ENCODE peak calls at places on chromosomes 12 and 14, in ten cellular contexts. C, T, L, A, R, Q, Y, E, K and O are unnamed samples. For H3K4me1 and H3K36me3, the result is how much of the 10 kb centered on the place peaks cover.

GRCh38 chr12:31853977-31854376 is 105.2 kb upstream of the RESF1 start:
- DNase-seq in C (no peak), T (no peak), L (no peak), A (no peak), R (no peak), Q (no peak), Y (no peak), E (no peak), K (no peak), O (no peak)

GRCh38 chr14:79730911-79731310 is 480.4 kb downstream of the DIO2 start:
- DNase-seq in C (no peak), T (no peak), L (no peak), A (no peak), R (no peak), Q (no peak), Y (no peak), E (peak), K (no peak), O (no peak)

GRCh38 chr14:89000007-89000942 is 175.8 kb downstream of the TTC8 start:
- DNase-seq in C (peak), T (no peak), L (peak), A (peak), R (peak), Q (peak), Y (peak), E (no peak), K (peak), O (no peak)

GRCh38 chr12:3928538-3929220 is 55.5 kb upstream of the PARP11 start:
- DNase-seq in C (no peak), T (no peak), L (no peak), A (no peak), R (no peak), Q (no peak), Y (no peak), E (no peak), K (no peak), O (no peak)

GRCh38 chr14:42532194-42532593 is 925.5 kb downstream of the LRFN5 start:
- DNase-seq in C (no peak), T (no peak), L (no peak), A (no peak), R (no peak), Q (no peak), Y (no peak), E (no peak), K (no peak), O (no peak)

GRCh38 chr14:29463727-29464370 is 463.8 kb downstream of the PRKD1 start:
- DNase-seq in C (no peak), T (no peak), L (no peak), A (no peak), R (no peak), Q (no peak), Y (no peak), E (no peak), K (no peak), O (no peak)

GRCh38 chr12:96810057-96810456 is 97.0 kb upstream of the NEDD1 start:
- DNase-seq in C (no peak), T (no peak), L (no peak), A (no peak), R (no peak), Q (no peak), Y (no peak), E (peak), K (no peak), O (no peak)

GRCh38 chr12:101642115-101643067 is 47.6 kb downstream of the MYBPC1 start:
- DNase-seq in C (peak), T (no peak), L (no peak), A (peak), R (no peak), Q (peak), Y (peak), E (no peak), K (no peak), O (no peak)

GRCh38 chr12:1809606-1810140 is 10.7 kb upstream of the LRTM2 start:
- DNase-seq in C (no peak), T (no peak), L (no peak), A (no peak), R (no peak), Q (no peak), Y (peak), E (no peak), K (no peak), O (no peak)

GRCh38 chr12:93173178-93173957 is 204.4 kb upstream of the NUDT4 start:
- DNase-seq in C (no peak), T (no peak), L (no peak), A (no peak), R (no peak), Q (no peak), Y (no peak), E (no peak), K (no peak), O (no peak)

GRCh38 chr14:89615421-89615820 is 198.4 kb upstream of the FOXN3 start:
- DNase-seq in C (no peak), T (no peak), L (no peak), A (no peak), R (no peak), Q (no peak), Y (no peak), E (no peak), K (no peak), O (peak)

GRCh38 chr12:27828196-27828595 is 48.2 kb upstream of the MANSC4 start:
- DNase-seq in C (no peak), T (no peak), L (no peak), A (no peak), R (no peak), Q (no peak), Y (no peak), E (no peak), K (no peak), O (no peak)

GRCh38 chr14:64266206-64266605 is 28.0 kb downstream of the ESR2 start:
- DNase-seq in C (no peak), T (no peak), L (no peak), A (no peak), R (no peak), Q (no peak), Y (no peak), E (peak), K (no peak), O (peak)

GRCh38 chr12:3747976-3748619 is 4.8 kb downstream of the CRACR2A start:
- DNase-seq in C (no peak), T (no peak), L (no peak), A (peak), R (no peak), Q (no peak), Y (no peak), E (no peak), K (no peak), O (no peak)

GRCh38 chr12:31585271-31585670 is 5.7 kb downstream of the DENND5B start:
- DNase-seq in C (no peak), T (no peak), L (no peak), A (no peak), R (no peak), Q (no peak), Y (no peak), E (no peak), K (no peak), O (no peak)

GRCh38 chr12:129901256-129901655 is 2.6 kb downstream of the TMEM132D start:
- DNase-seq in C (no peak), T (no peak), L (no peak), A (no peak), R (no peak), Q (no peak), Y (no peak), E (no peak), K (no peak), O (no peak)

GRCh38 chr12:112418596-112419268 is at the start of gene PTPN11:
- DNase-seq in C (peak), T (peak), L (peak), A (peak), R (peak), Q (peak), Y (peak), E (peak), K (peak), O (peak)
- H3K4me1 ChIP-seq in C (half or more), T (under half), L (half or more), A (under half), R (under half), Q (under half), Y (under half), E (under half), K (under half), O (under half)

DNA sequence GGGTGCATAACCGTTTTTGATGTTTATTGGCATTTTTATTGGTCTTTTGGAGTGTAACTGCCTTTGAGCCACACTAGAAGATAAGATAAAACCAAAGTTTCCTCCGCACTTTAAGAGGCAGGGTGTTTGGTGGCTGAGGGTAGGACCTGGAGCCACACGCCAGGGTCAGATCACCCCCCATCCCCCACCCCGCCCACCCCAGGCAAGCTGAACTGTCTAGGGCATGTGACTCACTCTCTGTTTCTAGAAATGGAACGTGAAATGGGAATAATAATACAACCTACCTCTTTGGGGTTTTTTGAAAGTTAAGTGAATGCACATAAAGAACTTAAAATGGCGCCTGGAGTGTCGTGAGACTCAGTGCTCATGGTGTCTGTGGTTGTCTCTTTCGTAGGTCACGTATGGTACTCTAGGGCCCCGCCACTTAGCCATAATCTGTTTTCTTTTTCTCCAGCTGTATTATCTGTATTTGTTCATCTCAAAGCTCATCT is 56.0 kb downstream of the PPP2R5C start:
- DNase-seq in C (no peak), T (no peak), L (no peak), A (no peak), R (no peak), Q (no peak), Y (no peak), E (no peak), K (no peak), O (no peak)
- H3K36me3 ChIP-seq in C (under half), T (under half), L (under half), A (under half), R (under half), Q (under half), Y (under half), E (under half), K (under half), O (half or more)

DNA sequence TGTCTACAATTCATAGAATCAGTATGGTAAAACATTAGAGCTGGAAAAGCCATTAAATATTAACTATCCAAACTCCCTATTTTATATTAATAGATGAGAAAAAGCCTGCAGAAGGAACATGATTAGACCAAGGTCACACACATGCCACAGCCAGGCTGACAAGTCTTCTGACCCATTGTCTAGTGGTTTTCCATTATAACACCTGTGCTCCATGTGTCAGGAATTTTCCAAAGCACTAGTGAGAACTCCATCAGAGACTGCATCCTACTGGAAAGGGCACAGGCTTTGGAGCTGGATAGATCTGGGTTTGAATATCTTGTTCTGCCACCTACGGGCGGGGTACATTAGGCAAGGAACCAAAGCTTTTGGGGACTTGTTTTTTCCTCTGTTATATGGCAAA is 325.5 kb downstream of the RAD51B start:
- DNase-seq in C (peak), T (no peak), L (no peak), A (no peak), R (no peak), Q (no peak), Y (no peak), E (no peak), K (no peak), O (no peak)
- H3K4me1 ChIP-seq in C (half or more), T (under half), L (half or more), A (under half), R (half or more), Q (under half), Y (half or more), E (under half), K (half or more), O (under half)

GRCh38 chr12:49325606-49326005 is 2.6 kb downstream of the TROAP start:
- DNase-seq in C (no peak), T (no peak), L (no peak), A (no peak), R (no peak), Q (no peak), Y (no peak), E (no peak), K (no peak), O (no peak)
- H3K36me3 ChIP-seq in C (under half), T (under half), L (under half), A (under half), R (under half), Q (half or more), Y (under half), E (under half), K (under half), O (half or more)

DNA sequence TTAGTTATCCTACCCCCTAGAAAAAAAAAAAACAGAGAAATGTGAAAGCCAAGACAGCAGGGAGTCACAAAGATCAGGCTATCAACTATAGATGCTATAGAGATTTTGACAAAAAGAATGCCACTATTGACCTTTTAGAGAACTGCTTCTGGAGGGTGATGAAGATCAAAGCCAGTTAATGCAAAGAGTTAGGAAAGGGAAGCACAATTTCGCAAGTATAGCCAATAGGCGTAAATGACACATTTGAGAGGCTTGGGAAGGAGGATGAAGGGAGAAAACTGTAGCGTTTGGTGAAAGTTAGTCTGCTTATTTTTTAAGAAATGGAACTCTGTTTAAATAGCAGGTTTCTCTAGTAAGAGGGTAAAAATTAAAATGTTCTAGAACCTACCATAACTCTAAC is 190.7 kb downstream of the DUSP6 start:
- DNase-seq in C (no peak), T (no peak), L (no peak), A (no peak), R (no peak), Q (no peak), Y (no peak), E (no peak), K (no peak), O (no peak)
- H3K4me1 ChIP-seq in C (under half), T (under half), L (half or more), A (under half), R (under half), Q (under half), Y (under half), E (under half), K (under half), O (under half)

GRCh38 chr14:24155100-24155499 is 6.0 kb upstream of the IRF9 start:
- DNase-seq in C (no peak), T (no peak), L (no peak), A (no peak), R (no peak), Q (no peak), Y (no peak), E (no peak), K (no peak), O (no peak)
- H3K36me3 ChIP-seq in C (under half), T (half or more), L (half or more), A (half or more), R (half or more), Q (half or more), Y (half or more), E (under half), K (under half), O (half or more)

GRCh38 chr14:95522116-95522515 is 5.7 kb upstream of the SYNE3 start:
- DNase-seq in C (no peak), T (no peak), L (peak), A (no peak), R (no peak), Q (no peak), Y (no peak), E (no peak), K (no peak), O (no peak)
- H3K4me1 ChIP-seq in C (under half), T (half or more), L (half or more), A (under half), R (under half), Q (under half), Y (half or more), E (under half), K (under half), O (half or more)

GRCh38 chr14:55059333-55059732 is 7.9 kb downstream of the MAPK1IP1L start:
- DNase-seq in C (no peak), T (no peak), L (no peak), A (no peak), R (no peak), Q (no peak), Y (no peak), E (no peak), K (no peak), O (no peak)
- H3K36me3 ChIP-seq in C (under half), T (under half), L (half or more), A (half or more), R (under half), Q (half or more), Y (half or more), E (under half), K (under half), O (half or more)